ENCODE peak calls at places on chromosomes 6 and 20, in six cellular contexts. O is breast epithelium, U is heart right ventricle, F is cardiac muscle cell, Z is prostate gland, J is A673. E is an unnamed sample. For H3K36me3, the result is how much of the 10 kb centered on the place peaks cover.

GRCh38 chr6:167575201-167575696 is 250.4 kb downstream of the TTLL2 start:
- DNase-seq in O (no peak), U (no peak), F (no peak), Z (no peak), J (no peak), E (no peak)

GRCh38 chr6:18595774-18596528 is 208.8 kb downstream of the RNF144B start:
- DNase-seq in O (peak), U (no peak), F (peak), Z (peak), J (peak), E (peak)

GRCh38 chr6:7541175-7542064 is at the start of gene DSP:
- DNase-seq in O (peak), U (peak), F (peak), Z (peak), J (peak), E (no peak)

GRCh38 chr20:6122111-6122872 is 538 bp downstream of the FERMT1 start:
- DNase-seq in O (no peak), U (no peak), F (peak), Z (peak), J (no peak), E (no peak)

GRCh38 chr20:4813839-4814695 is 92.4 kb downstream of the PRND start:
- DNase-seq in O (no peak), U (no peak), F (no peak), Z (no peak), J (no peak), E (no peak)

GRCh38 chr20:37723668-37724067 is 29.8 kb downstream of the CTNNBL1 start:
- DNase-seq in O (no peak), U (no peak), F (no peak), Z (peak), J (no peak), E (no peak)

GRCh38 chr6:169859978-169860703 is 108.7 kb downstream of the ERMARD start:
- DNase-seq in O (peak), U (no peak), F (no peak), Z (no peak), J (no peak), E (no peak)

GRCh38 chr20:25749667-25750066 is 53.0 kb upstream of the ZNF337 start:
- DNase-seq in O (no peak), U (no peak), F (no peak), Z (no peak), J (no peak), E (no peak)

GRCh38 chr6:37793067-37793466 is 26.5 kb upstream of the ZFAND3 start:
- DNase-seq in O (no peak), U (no peak), F (no peak), Z (no peak), J (no peak), E (no peak)

GRCh38 chr6:33665957-33666356 is 44.8 kb downstream of the ITPR3 start:
- DNase-seq in O (no peak), U (no peak), F (no peak), Z (no peak), J (no peak), E (no peak)

GRCh38 chr6:56906752-56907151 is 48.2 kb upstream of the BEND6 start:
- DNase-seq in O (no peak), U (no peak), F (no peak), Z (no peak), J (no peak), E (no peak)

GRCh38 chr6:140174509-140174908 is 800.1 kb upstream of the CITED2 start:
- DNase-seq in O (peak), U (no peak), F (no peak), Z (no peak), J (no peak), E (peak)

GRCh38 chr20:36352843-36353553 is 46.9 kb downstream of the DLGAP4 start:
- DNase-seq in O (no peak), U (no peak), F (no peak), Z (no peak), J (no peak), E (no peak)

GRCh38 chr6:136525586-136526195 is 24.5 kb downstream of the MAP7 start:
- DNase-seq in O (no peak), U (no peak), F (no peak), Z (no peak), J (no peak), E (no peak)

GRCh38 chr6:31782126-31782941 is 5.2 kb upstream of the VWA7 start:
- DNase-seq in O (no peak), U (no peak), F (no peak), Z (no peak), J (no peak), E (no peak)

GRCh38 chr6:159065751-159066329 is 21.0 kb upstream of the TAGAP start:
- DNase-seq in O (no peak), U (no peak), F (no peak), Z (no peak), J (no peak), E (no peak)

GRCh38 chr20:62953167-62953838 is 794 bp downstream of the SLC17A9 start:
- DNase-seq in O (no peak), U (no peak), F (no peak), Z (no peak), J (no peak), E (no peak)

GRCh38 chr6:2845880-2846208 is 4.2 kb upstream of the SERPINB1 start:
- DNase-seq in O (no peak), U (no peak), F (no peak), Z (no peak), J (no peak), E (no peak)

GRCh38 chr6:75118925-75119515 is 86.8 kb downstream of the COL12A1 start:
- DNase-seq in O (no peak), U (no peak), F (no peak), Z (no peak), J (no peak), E (no peak)

GRCh38 chr6:24524801-24525200 is 30.0 kb downstream of the ALDH5A1 start:
- DNase-seq in O (no peak), U (no peak), F (peak), Z (no peak), J (peak), E (peak)

GRCh38 chr6:160013987-160014868 is 45.3 kb downstream of the IGF2R start:
- DNase-seq in O (no peak), U (no peak), F (no peak), Z (no peak), J (no peak), E (no peak)

GRCh38 chr6:54801669-54802068 is 44.9 kb upstream of the FAM83B start:
- DNase-seq in O (no peak), U (no peak), F (no peak), Z (no peak), J (peak), E (peak)

GRCh38 chr6:53273356-53273755 is 75.4 kb downstream of the ELOVL5 start:
- DNase-seq in O (no peak), U (no peak), F (no peak), Z (no peak), J (no peak), E (no peak)
- H3K36me3 ChIP-seq in O (under half), U (half or more), F (under half), Z (under half), J (under half), E (under half)

DNA sequence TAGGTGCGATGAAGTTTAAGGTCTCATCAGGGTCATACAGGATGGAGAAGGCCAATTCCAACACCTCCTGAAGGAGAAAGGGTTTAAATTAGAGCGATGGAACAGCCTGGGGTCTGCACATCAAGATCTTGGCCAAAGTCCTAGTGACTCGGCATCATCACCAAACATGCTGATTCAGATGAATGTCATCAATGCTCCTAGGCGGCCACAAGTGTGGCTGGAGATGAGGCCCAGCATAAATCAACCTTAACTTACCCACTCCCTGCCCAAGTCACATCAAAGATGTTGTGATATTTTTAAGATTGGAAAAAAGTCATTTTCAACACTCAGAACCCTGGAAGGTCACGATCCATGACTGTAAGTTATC is 37.5 kb downstream of the ELMO2 start:
- DNase-seq in O (no peak), U (no peak), F (no peak), Z (no peak), J (no peak), E (no peak)
- TF ChIP-seq CTCF in O (no peak), U (no peak), F (no peak), Z (no peak), J (no peak), E (no peak)

GRCh38 chr6:44135173-44135748 is 7.9 kb downstream of the TMEM63B start:
- DNase-seq in O (no peak), U (no peak), F (no peak), Z (no peak), J (no peak), E (no peak)

GRCh38 chr6:44138717-44139350 is 11.5 kb downstream of the TMEM63B start:
- DNase-seq in O (no peak), U (no peak), F (peak), Z (no peak), J (no peak), E (no peak)

GRCh38 chr6:44135875-44136274 is 8.5 kb downstream of the TMEM63B start:
- DNase-seq in O (no peak), U (no peak), F (no peak), Z (no peak), J (no peak), E (no peak)

GRCh38 chr6:44142835-44143234 is 15.5 kb downstream of the TMEM63B start:
- DNase-seq in O (no peak), U (no peak), F (no peak), Z (no peak), J (no peak), E (no peak)

GRCh38 chr6:44139351-44139743 is 12.0 kb downstream of the TMEM63B start:
- DNase-seq in O (no peak), U (no peak), F (no peak), Z (no peak), J (no peak), E (no peak)
- H3K36me3 ChIP-seq in O (under half), U (half or more), F (under half), Z (under half), J (under half), E (under half)

DNA sequence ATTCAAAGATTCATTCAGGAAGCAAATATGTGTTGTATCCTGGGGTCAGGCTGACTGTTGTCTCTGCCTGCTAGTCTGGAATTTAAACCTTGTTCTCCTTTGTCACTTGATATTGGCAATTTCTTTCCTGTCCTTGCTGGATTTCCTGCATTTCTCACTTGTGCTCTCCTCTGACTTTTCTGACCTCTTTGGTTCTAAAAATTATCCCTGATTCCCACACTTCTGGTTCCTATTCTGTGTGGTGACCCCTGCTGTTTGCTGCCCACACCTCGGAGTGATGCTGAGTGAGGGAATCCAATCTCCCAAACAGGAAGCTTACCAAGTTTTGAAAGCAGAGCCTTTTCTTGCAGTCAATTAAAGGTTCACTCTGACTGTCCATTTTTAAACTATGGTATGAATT is 345.3 kb downstream of the CDKAL1 start:
- DNase-seq in O (no peak), U (no peak), F (peak), Z (no peak), J (no peak), E (no peak)
- TF ChIP-seq CTCF in O (no peak), U (no peak), F (no peak), Z (no peak), J (no peak), E (no peak)

GRCh38 chr6:4776967-4777925 is 1.0 kb downstream of the CDYL start:
- DNase-seq in O (no peak), U (no peak), F (peak), Z (peak), J (peak), E (no peak)
- H3K36me3 ChIP-seq in O (under half), U (under half), F (under half), Z (under half), J (under half), E (under half)

DNA sequence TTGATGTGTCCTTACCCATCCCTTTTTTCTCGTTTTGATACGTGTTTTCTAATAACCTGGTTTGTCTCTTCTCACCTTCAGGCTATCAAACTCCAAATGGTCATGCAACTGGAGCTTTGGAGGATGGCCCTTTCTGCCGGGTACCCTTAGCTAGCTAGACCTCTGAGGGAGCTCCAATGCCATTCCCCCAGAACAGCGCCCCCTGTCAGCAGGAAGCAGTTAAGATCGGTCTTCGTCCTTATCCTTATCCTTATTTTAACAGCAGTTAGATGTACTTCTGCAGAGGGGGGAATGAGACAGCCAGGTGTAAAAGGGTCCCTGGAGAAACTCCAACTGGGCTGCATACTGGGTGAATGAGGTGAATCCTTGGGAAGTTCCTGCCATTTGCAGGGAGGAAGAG is 37.2 kb downstream of the SEL1L2 start:
- DNase-seq in O (no peak), U (no peak), F (no peak), Z (no peak), J (peak), E (no peak)
- TF ChIP-seq CTCF in O (no peak), U (no peak), F (no peak), Z (no peak), J (peak), E (no peak)